ENCODE peak calls at places on chromosome 13, in four cellular contexts. A is K562, U is GM12878, S is HepG2. W is an unnamed sample.

GRCh38 chr13:112885782-112886268 is 83.2 kb upstream of the MCF2L start:
- DNase-seq in A (peak), U (no peak), S (peak), W (peak)

GRCh38 chr13:114027046-114027760 is 53.3 kb upstream of the C13orf46 start:
- DNase-seq in A (no peak), U (no peak), S (no peak), W (no peak)

GRCh38 chr13:20824762-20825161 is 51.0 kb upstream of the EEF1AKMT1 start:
- DNase-seq in A (no peak), U (no peak), S (no peak), W (no peak)

GRCh38 chr13:46211116-46211515 is 612 bp upstream of the LRRC63 start:
- DNase-seq in A (peak), U (no peak), S (no peak), W (no peak)

GRCh38 chr13:86846501-86846900 is 824.7 kb upstream of the SLITRK5 start:
- DNase-seq in A (no peak), U (no peak), S (no peak), W (no peak)

GRCh38 chr13:46101002-46101401 is 3.8 kb downstream of the CPB2 start:
- DNase-seq in A (no peak), U (no peak), S (no peak), W (no peak)

GRCh38 chr13:86585826-86586225 is 786.6 kb upstream of the SLITRK6 start:
- DNase-seq in A (no peak), U (no peak), S (no peak), W (no peak)

GRCh38 chr13:81406022-81406421 is 1065.1 kb upstream of the SPRY2 start:
- DNase-seq in A (no peak), U (no peak), S (no peak), W (no peak)

GRCh38 chr13:47337781-47338507 is 441.1 kb upstream of the HTR2A start:
- DNase-seq in A (no peak), U (no peak), S (no peak), W (no peak)

GRCh38 chr13:26881154-26881553 is 120.6 kb upstream of the GPR12 start:
- DNase-seq in A (no peak), U (no peak), S (no peak), W (no peak)

GRCh38 chr13:26529441-26529840 is 28.0 kb upstream of the WASF3 start:
- DNase-seq in A (peak), U (no peak), S (peak), W (peak)

GRCh38 chr13:58926858-58927257 is 1236.9 kb downstream of the DIAPH3 start:
- DNase-seq in A (no peak), U (no peak), S (no peak), W (no peak)

GRCh38 chr13:96011291-96011875 is 41.8 kb downstream of the UGGT2 start:
- DNase-seq in A (no peak), U (no peak), S (no peak), W (no peak)

GRCh38 chr13:39665763-39666162 is 10.3 kb downstream of the COG6 start:
- DNase-seq in A (no peak), U (no peak), S (no peak), W (no peak)

DNA sequence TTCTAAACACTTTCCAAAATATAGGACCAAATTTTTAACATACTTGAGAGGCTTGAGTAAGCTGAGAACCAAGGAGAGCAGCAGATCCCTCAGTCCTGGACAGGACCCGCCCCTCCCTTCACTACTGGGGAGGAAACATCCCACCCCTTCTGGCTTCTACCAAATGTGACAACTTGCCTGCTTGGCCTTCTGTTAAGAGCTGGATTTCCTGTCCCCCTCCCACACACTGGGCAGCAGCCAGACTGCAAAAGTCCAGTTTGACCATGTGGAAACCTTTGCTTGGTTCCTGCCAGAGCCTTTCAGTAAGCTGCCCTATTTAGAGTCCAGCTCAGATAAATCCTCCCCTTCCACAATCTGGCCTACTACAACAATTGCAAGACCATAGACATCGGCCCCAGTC is 84.3 kb downstream of the FGF14 start:
- DNase-seq in A (no peak), U (no peak), S (no peak), W (no peak)
- TF ChIP-seq TAF1 in A (no peak), U (no peak), S (no peak), W (no peak)

GRCh38 chr13:82791035-82791434 is 1091.2 kb downstream of the SLITRK1 start:
- DNase-seq in A (no peak), U (no peak), S (no peak), W (no peak)
- TF ChIP-seq CREB1 in A (no peak), U (no peak), S (no peak), W (no peak)

GRCh38 chr13:30429721-30430694 is 7.7 kb downstream of the UBE2L5 start:
- DNase-seq in A (peak), U (peak), S (no peak), W (no peak)
- TF ChIP-seq TAF1 in A (no peak), U (no peak), S (no peak), W (no peak)

GRCh38 chr13:93517658-93518057 is 291.1 kb downstream of the GPC6 start:
- DNase-seq in A (no peak), U (no peak), S (no peak), W (no peak)

GRCh38 chr13:93525087-93525486 is 298.5 kb downstream of the GPC6 start:
- DNase-seq in A (no peak), U (no peak), S (no peak), W (no peak)

GRCh38 chr13:93521307-93521706 is 294.7 kb downstream of the GPC6 start:
- DNase-seq in A (no peak), U (no peak), S (no peak), W (no peak)

GRCh38 chr13:93522486-93522885 is 295.9 kb downstream of the GPC6 start:
- DNase-seq in A (no peak), U (no peak), S (no peak), W (no peak)
- TF ChIP-seq CREB1 in A (no peak), U (no peak), S (no peak), W (no peak)

DNA sequence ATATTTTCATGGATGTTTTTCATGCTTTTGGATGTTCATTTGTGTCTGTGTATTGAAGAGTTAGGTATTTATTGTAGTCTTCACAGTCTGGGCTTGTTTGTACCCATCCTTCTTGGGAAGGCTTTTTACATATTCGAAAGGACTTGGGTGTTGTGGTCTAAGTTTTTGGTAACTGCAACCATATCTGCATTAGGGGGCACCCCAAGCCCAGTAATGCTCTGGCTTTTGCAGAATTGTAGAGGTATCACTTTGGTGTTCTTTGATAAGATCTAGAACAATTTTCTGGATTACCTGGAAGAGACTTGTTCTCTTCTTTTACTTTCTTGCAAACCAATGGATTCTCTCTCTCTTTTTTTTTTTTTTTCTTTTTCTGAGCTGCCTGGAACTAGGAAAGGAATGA is 581.3 kb downstream of the DACH1 start:
- DNase-seq in A (no peak), U (no peak), S (no peak), W (no peak)
- TF ChIP-seq TAF1 in A (no peak), U (no peak), S (no peak), W (no peak)